ENCODE peak calls at places on chromosomes 16 and 17, in eight cellular contexts. R is activated CD4-positive, alpha-beta memory T cell treated with anti-CD3 and anti-CD28 coated beads, Interleukin-2, amount 10 ng/mL, durations not matched to agents 7 days and 5 days; X is NCI-H774; U is Caco-2; O is non-pigmented ciliary epithelial cell; Y is lower leg skin; J is glutamatergic neuron; M is HFFc6. L is an unnamed sample.
A peak's percentile ranks its signal among the peaks of the same experiment; 100 is the strongest.

GRCh38 chr16:68035227-68035626 is 12.1 kb downstream of the DUS2 start:
- DNase-seq in R (no peak), X (no peak), U (no peak), O (no peak), Y (no peak), J (no peak), M (no peak), L (no peak)

GRCh38 chr16:66605177-66605999 is 884 bp downstream of the CMTM3 start:
- DNase-seq in R (peak; percentile 58), X (no peak), U (peak; percentile 66), O (no peak), Y (peak; percentile 94), J (peak; percentile 67), M (peak; percentile 1), L (peak; percentile 34)

GRCh38 chr16:78235168-78235800 is 135.8 kb downstream of the WWOX start:
- DNase-seq in R (peak; percentile 70), X (peak; percentile 8), U (peak; percentile 82), O (no peak), Y (peak; percentile 92), J (peak; percentile 86), M (peak; percentile 3), L (peak; percentile 58)

GRCh38 chr17:75778861-75779249 is 5.8 kb upstream of the UNK start:
- DNase-seq in R (peak; percentile 81), X (peak; percentile 76), U (no peak), O (no peak), Y (no peak), J (peak; percentile 76), M (no peak), L (no peak)

GRCh38 chr16:12497558-12497957 is 306.1 kb downstream of the CPPED1 start:
- DNase-seq in R (no peak), X (no peak), U (no peak), O (no peak), Y (no peak), J (no peak), M (no peak), L (no peak)

GRCh38 chr17:19533718-19534561 is at the start of gene SLC47A1:
- DNase-seq in R (no peak), X (no peak), U (no peak), O (no peak), Y (no peak), J (peak; percentile 43), M (no peak), L (peak; percentile 48)

GRCh38 chr16:56671706-56672105 is 2.1 kb downstream of the MT1H start:
- DNase-seq in R (no peak), X (no peak), U (no peak), O (no peak), Y (no peak), J (no peak), M (no peak), L (no peak)

GRCh38 chr16:68246671-68247070 is 1.5 kb downstream of the PLA2G15 start:
- DNase-seq in R (no peak), X (no peak), U (no peak), O (no peak), Y (no peak), J (no peak), M (no peak), L (no peak)

GRCh38 chr17:73386561-73386960 is 74.8 kb upstream of the CDC42EP4 start:
- DNase-seq in R (no peak), X (no peak), U (no peak), O (no peak), Y (no peak), J (no peak), M (no peak), L (no peak)

GRCh38 chr16:27239906-27240655 is 28.5 kb downstream of the NSMCE1 start:
- DNase-seq in R (no peak), X (no peak), U (no peak), O (no peak), Y (peak; percentile 66), J (no peak), M (no peak), L (no peak)

GRCh38 chr16:57961538-57961937 is 9.4 kb downstream of the CNGB1 start:
- DNase-seq in R (no peak), X (no peak), U (no peak), O (no peak), Y (no peak), J (no peak), M (no peak), L (no peak)

GRCh38 chr17:74159226-74159840 is 44.1 kb upstream of the RPL38 start:
- DNase-seq in R (no peak), X (no peak), U (no peak), O (no peak), Y (peak; percentile 69), J (no peak), M (no peak), L (no peak)

GRCh38 chr17:49456172-49456965 is 38.7 kb upstream of the NGFR start:
- DNase-seq in R (no peak), X (no peak), U (no peak), O (peak; percentile 32), Y (no peak), J (no peak), M (peak; percentile 87), L (no peak)

GRCh38 chr16:74922150-74923138 is 62.5 kb downstream of the WDR59 start:
- DNase-seq in R (no peak), X (no peak), U (no peak), O (no peak), Y (peak; percentile 15), J (no peak), M (no peak), L (no peak)

GRCh38 chr17:44222112-44222869 is 2.8 kb upstream of the UBTF start:
- DNase-seq in R (peak; percentile 57), X (peak; percentile 80), U (peak; percentile 70), O (no peak), Y (peak; percentile 95), J (peak; percentile 72), M (peak; percentile 65), L (peak; percentile 87)

GRCh38 chr16:30904114-30904780 is 7.8 kb downstream of the CTF1 start:
- DNase-seq in R (no peak), X (no peak), U (no peak), O (no peak), Y (no peak), J (no peak), M (no peak), L (no peak)

GRCh38 chr16:2516391-2517240 is 2.9 kb downstream of the ATP6V0C start:
- DNase-seq in R (no peak), X (no peak), U (no peak), O (no peak), Y (no peak), J (no peak), M (no peak), L (no peak)

GRCh38 chr16:22030087-22030812 is 22.3 kb downstream of the MOSMO start:
- DNase-seq in R (no peak), X (no peak), U (no peak), O (no peak), Y (no peak), J (no peak), M (no peak), L (no peak)

GRCh38 chr17:78324391-78325075 is 35.3 kb downstream of the SOCS3 start:
- DNase-seq in R (no peak), X (no peak), U (no peak), O (no peak), Y (peak; percentile 95), J (no peak), M (peak; percentile 84), L (no peak)

GRCh38 chr17:29019475-29020181 is 13.8 kb upstream of the SEZ6 start:
- DNase-seq in R (no peak), X (peak; percentile 55), U (no peak), O (no peak), Y (no peak), J (no peak), M (no peak), L (no peak)

GRCh38 chr17:34066528-34066927 is 188.6 kb upstream of the CCL2 start:
- DNase-seq in R (no peak), X (no peak), U (no peak), O (no peak), Y (no peak), J (no peak), M (no peak), L (no peak)

GRCh38 chr16:52603015-52603414 is 56.1 kb upstream of the TOX3 start:
- DNase-seq in R (no peak), X (no peak), U (no peak), O (no peak), Y (no peak), J (no peak), M (no peak), L (no peak)

GRCh38 chr16:12017583-12017982 is 41.0 kb downstream of the SNX29 start:
- DNase-seq in R (no peak), X (no peak), U (no peak), O (peak; percentile 60), Y (no peak), J (no peak), M (peak; percentile 62), L (no peak)

GRCh38 chr17:74383140-74383539 is 15.8 kb downstream of the GPR142 start:
- DNase-seq in R (no peak), X (no peak), U (no peak), O (no peak), Y (no peak), J (no peak), M (no peak), L (no peak)

GRCh38 chr17:50175035-50175788 is 9.4 kb downstream of the SGCA start:
- DNase-seq in R (no peak), X (no peak), U (no peak), O (no peak), Y (no peak), J (peak; percentile 50), M (peak; percentile 17), L (no peak)

GRCh38 chr17:43033947-43034622 is 9.1 kb downstream of the RND2 start:
- DNase-seq in R (no peak), X (peak; percentile 13), U (no peak), O (no peak), Y (no peak), J (peak; percentile 69), M (no peak), L (no peak)

GRCh38 chr16:74709477-74709877 is 8.8 kb upstream of the MLKL start:
- DNase-seq in R (peak; percentile 85), X (peak; percentile 11), U (peak; percentile 83), O (peak; percentile 36), Y (peak; percentile 96), J (peak; percentile 90), M (peak; percentile 51), L (peak; percentile 78)